ENCODE peak calls at places on chromosomes 4 and X, in four cellular contexts. U is SK-N-SH, D is HepG2, X is K562. K is an unnamed sample.

GRCh38 chrX:6386837-6387236 is 148.1 kb downstream of the VCX3A start:
- DNase-seq in U (no peak), D (no peak), X (no peak), K (no peak)

GRCh38 chrX:20663287-20663686 is 396.6 kb upstream of the RPS6KA3 start:
- DNase-seq in U (no peak), D (no peak), X (no peak), K (no peak)

GRCh38 chr4:73698217-73698616 is 42.2 kb upstream of the CXCL8 start:
- DNase-seq in U (no peak), D (no peak), X (no peak), K (no peak)

GRCh38 chr4:184812651-184813181 is 13.1 kb downstream of the ACSL1 start:
- DNase-seq in U (no peak), D (no peak), X (no peak), K (no peak)

GRCh38 chr4:27089186-27089585 is 228.5 kb downstream of the STIM2 start:
- DNase-seq in U (no peak), D (no peak), X (no peak), K (no peak)

GRCh38 chrX:15854080-15854655 is 445 bp downstream of the AP1S2 start:
- DNase-seq in U (peak), D (peak), X (peak), K (peak)

GRCh38 chr4:84913176-84913575 is 53.3 kb downstream of the WDFY3 start:
- DNase-seq in U (no peak), D (no peak), X (no peak), K (no peak)

GRCh38 chr4:136768213-136768924 is 763.9 kb downstream of the PCDH18 start:
- DNase-seq in U (no peak), D (no peak), X (no peak), K (no peak)

GRCh38 chrX:69431417-69431816 is 72.7 kb upstream of the NALF2 start:
- DNase-seq in U (no peak), D (no peak), X (no peak), K (no peak)

GRCh38 chr4:20432098-20432497 is 180.4 kb downstream of the SLIT2 start:
- DNase-seq in U (no peak), D (no peak), X (no peak), K (no peak)

GRCh38 chrX:123504047-123504446 is 228.8 kb downstream of the THOC2 start:
- DNase-seq in U (no peak), D (no peak), X (no peak), K (no peak)

GRCh38 chr4:120821986-120822385 is 100.5 kb downstream of the PRDM5 start:
- DNase-seq in U (no peak), D (no peak), X (no peak), K (no peak)

GRCh38 chr4:63788271-63788670 is 621.0 kb downstream of the TECRL start:
- DNase-seq in U (no peak), D (no peak), X (no peak), K (no peak)

GRCh38 chr4:187865914-187866313 is 129.7 kb upstream of the ZFP42 start:
- DNase-seq in U (peak), D (no peak), X (no peak), K (no peak)

GRCh38 chr4:120964596-120964995 is 42.1 kb upstream of the PRDM5 start:
- DNase-seq in U (no peak), D (no peak), X (no peak), K (no peak)

GRCh38 chr4:156971168-156971601 is 414 bp downstream of the PDGFC start:
- DNase-seq in U (peak), D (no peak), X (no peak), K (peak)

GRCh38 chr4:8547108-8547911 is 32.9 kb upstream of the GPR78 start:
- DNase-seq in U (peak), D (peak), X (peak), K (peak)

GRCh38 chrX:20409991-20410390 is 143.3 kb upstream of the RPS6KA3 start:
- DNase-seq in U (no peak), D (peak), X (no peak), K (no peak)

GRCh38 chrX:129961180-129962083 is 21.0 kb upstream of the BCORL1 start:
- DNase-seq in U (no peak), D (peak), X (peak), K (peak)

DNA sequence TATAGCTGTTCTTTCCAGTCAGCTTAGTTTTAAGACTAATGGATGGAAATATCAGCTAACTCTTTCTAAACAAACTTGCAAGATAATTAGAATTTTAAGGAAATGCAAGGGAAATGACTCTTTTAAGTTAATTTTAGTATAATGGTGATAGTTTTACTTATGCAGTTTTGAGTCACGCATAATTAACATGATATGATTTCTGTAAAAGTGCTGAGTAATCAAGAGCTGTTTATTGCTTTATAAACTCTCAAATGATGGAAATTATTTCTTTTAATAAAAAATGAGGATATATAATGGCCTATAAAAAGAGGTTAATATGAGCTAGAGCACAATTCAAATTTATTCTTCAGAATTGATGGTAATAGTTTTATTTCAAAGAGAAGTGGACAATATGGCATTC is 385.9 kb downstream of the GLUD2 start:
- DNase-seq in U (no peak), D (no peak), X (no peak), K (no peak)
- TF ChIP-seq FOXJ3 in U (no peak), D (no peak), X (no peak), K (no peak)

GRCh38 chr4:69731261-69731660 is 29.2 kb downstream of the SULT1B1 start:
- DNase-seq in U (no peak), D (no peak), X (no peak), K (no peak)

GRCh38 chr4:69731826-69732225 is 28.6 kb downstream of the SULT1B1 start:
- DNase-seq in U (no peak), D (no peak), X (no peak), K (no peak)

GRCh38 chr4:69730002-69730401 is 30.4 kb downstream of the SULT1B1 start:
- DNase-seq in U (no peak), D (no peak), X (no peak), K (no peak)

GRCh38 chr4:69727924-69728323 is 32.5 kb downstream of the SULT1B1 start:
- DNase-seq in U (no peak), D (no peak), X (no peak), K (no peak)

GRCh38 chr4:69727412-69727811 is 33.0 kb downstream of the SULT1B1 start:
- DNase-seq in U (no peak), D (no peak), X (no peak), K (no peak)
- TF ChIP-seq FOXJ3 in U (no peak), D (no peak), X (no peak), K (no peak)

DNA sequence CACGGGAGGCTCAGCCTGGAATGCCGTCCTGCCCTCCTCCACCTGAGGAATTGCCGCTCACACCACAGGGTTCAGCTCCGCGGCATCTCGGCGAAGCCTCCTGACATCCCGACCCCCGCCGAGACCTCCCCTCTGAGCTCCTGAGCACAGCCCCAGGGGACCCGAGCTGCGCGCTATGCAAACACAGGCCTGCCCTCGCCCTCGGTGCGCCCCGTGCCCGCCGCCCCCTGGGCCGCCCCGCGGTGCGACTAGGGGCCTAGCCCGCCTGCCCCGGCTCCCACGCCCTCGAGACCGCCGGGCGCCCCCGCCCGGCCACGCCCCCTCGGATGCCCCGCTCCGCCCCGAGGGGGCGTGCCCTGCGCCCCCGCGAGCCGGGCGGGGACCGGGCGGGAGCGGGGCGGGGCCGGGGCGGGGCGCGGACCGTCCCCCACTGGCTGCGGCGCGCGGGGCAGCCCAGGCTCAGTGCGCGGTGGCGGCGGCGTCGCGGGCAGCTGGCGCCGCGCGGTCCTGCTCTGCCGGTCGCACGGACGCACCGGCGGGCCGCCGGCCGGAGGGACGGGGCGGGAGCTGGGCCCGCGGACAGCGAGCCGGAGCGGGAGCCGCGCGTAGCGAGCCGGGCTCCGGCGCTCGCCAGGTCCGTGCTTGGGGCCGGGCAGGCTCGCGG is at the start of gene FGFR3:
- DNase-seq in U (peak), D (peak), X (peak), K (peak)
- TF ChIP-seq FOXJ3 in U (no peak), D (no peak), X (no peak), K (no peak)

GRCh38 chr4:58093352-58093751 is 983.2 kb upstream of the IGFBP7 start:
- DNase-seq in U (no peak), D (no peak), X (no peak), K (peak)
- TF ChIP-seq FOXJ3 in U (no peak), D (no peak), X (no peak), K (no peak)

DNA sequence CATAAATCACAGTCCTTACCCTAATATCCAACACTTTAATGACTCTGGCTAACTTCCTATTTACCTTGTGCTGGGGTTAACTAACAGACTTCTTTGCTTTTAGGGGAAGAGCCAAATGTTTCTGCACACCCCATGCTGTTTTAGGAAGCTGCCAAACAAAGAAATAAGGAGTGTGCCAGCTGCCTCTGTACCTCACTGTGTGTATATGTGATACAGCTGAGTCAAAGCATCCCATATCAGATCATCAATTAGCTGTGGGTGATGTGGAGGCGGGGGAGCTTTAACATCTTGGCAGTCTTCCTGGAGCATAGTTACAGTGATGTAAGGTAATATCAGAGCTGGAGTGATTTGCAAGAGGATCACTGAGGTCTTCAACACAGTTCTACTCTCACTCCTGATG is 95.4 kb downstream of the COL25A1 start:
- DNase-seq in U (peak), D (no peak), X (peak), K (no peak)
- TF ChIP-seq FOXJ3 in U (no peak), D (no peak), X (no peak), K (no peak)

GRCh38 chrX:151084454-151084853 is 91.9 kb upstream of the GPR50 start:
- DNase-seq in U (no peak), D (no peak), X (no peak), K (no peak)

GRCh38 chrX:151088221-151088620 is 88.2 kb upstream of the GPR50 start:
- DNase-seq in U (no peak), D (no peak), X (no peak), K (no peak)

GRCh38 chrX:151081016-151081415 is 95.4 kb upstream of the GPR50 start:
- DNase-seq in U (no peak), D (no peak), X (no peak), K (peak)

GRCh38 chrX:151085207-151085606 is 91.2 kb upstream of the GPR50 start:
- DNase-seq in U (no peak), D (no peak), X (no peak), K (no peak)

DNA sequence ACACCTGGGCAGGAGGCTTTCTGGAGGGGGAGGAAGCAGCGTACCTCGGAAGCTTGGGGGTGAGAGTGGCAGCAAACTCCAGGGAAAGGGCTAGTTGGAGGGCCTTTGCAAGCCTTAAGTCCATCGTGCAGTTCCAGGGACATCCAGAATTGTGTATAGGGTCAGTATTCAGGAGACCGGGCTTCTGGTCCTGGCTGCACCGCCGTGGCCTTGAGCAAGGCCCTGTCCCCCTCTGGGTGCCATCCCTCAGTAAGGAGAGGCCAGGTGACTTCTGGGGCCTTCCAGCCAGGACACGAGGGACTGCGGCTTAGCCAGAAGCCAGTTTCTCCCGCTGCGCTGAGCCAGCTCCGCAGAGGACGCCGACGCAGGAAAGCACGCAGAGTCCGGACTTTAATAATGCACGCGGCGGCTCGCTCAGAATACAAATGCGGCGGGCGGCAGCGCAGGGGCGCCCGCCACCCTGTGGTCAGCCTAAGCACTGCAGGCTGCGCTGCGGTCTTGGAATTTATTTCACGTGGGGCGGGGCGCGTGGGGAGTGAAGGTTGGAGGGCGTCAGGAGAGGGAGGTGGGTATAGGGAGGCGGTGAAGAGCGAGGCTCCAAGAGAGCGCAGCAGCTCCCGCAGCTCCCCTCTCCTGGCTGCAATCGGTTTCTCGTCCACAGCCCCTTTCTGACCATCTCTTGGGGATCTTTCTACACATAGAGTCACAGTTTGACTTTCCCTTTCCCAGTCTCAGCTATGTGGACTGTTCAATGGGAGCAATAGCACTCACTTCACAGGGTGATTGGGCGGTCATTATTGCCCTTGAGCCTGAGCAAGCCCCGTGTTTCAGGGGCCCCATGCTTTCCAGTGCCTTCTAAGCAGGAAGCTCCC is 94.1 kb upstream of the GPR50 start:
- DNase-seq in U (peak), D (peak), X (peak), K (peak)
- TF ChIP-seq FOXJ3 in U (no peak), D (no peak), X (no peak), K (no peak)

GRCh38 chrX:8668797-8669196 is 63.1 kb downstream of the ANOS1 start:
- DNase-seq in U (no peak), D (no peak), X (no peak), K (no peak)
- TF ChIP-seq FOXJ3 in U (no peak), D (no peak), X (no peak), K (no peak)